ENCODE peak calls at places on chromosomes 5 and 9, in four cellular contexts. A is K562, H is H1, N is GM12878. Z is an unnamed sample.

GRCh38 chr5:171776176-171776575 is 9.4 kb upstream of the SMIM23 start:
- DNase-seq in N (no peak), A (no peak), H (peak), Z (no peak)

GRCh38 chr9:106897681-106898080 is 34.7 kb downstream of the ZNF462 start:
- DNase-seq in A (no peak), N (no peak), H (no peak), Z (no peak)

GRCh38 chr5:57436586-57436985 is 46.0 kb downstream of the ACTBL2 start:
- DNase-seq in A (no peak), N (no peak), H (no peak), Z (no peak)

GRCh38 chr5:81424728-81425127 is 30.8 kb upstream of the ACOT12 start:
- DNase-seq in H (no peak), N (no peak), A (no peak), Z (no peak)

GRCh38 chr9:107363511-107364182 is 80.6 kb downstream of the RAD23B start:
- DNase-seq in N (no peak), A (no peak), H (no peak), Z (no peak)

GRCh38 chr9:122810306-122810946 is 10.5 kb downstream of the OR1K1 start:
- DNase-seq in A (peak), H (peak), N (peak), Z (peak)

GRCh38 chr9:74858753-74859414 is 28.8 kb downstream of the TRPM6 start:
- DNase-seq in H (no peak), N (no peak), A (peak), Z (no peak)

GRCh38 chr5:80406980-80407734 is 707 bp upstream of the ZFYVE16 start:
- DNase-seq in N (no peak), A (no peak), H (no peak), Z (peak)

GRCh38 chr5:38922199-38922598 is 76.4 kb downstream of the OSMR start:
- DNase-seq in H (peak), A (peak), N (no peak), Z (peak)

GRCh38 chr9:126150411-126151030 is 176.1 kb upstream of the MVB12B start:
- DNase-seq in H (peak), N (no peak), A (no peak), Z (peak)

GRCh38 chr5:157571357-157571827 is 4.2 kb downstream of the ADAM19 start:
- DNase-seq in H (no peak), A (no peak), N (peak), Z (no peak)

GRCh38 chr5:180798193-180798592 is 4.4 kb downstream of the MGAT1 start:
- DNase-seq in H (peak), A (no peak), N (no peak), Z (no peak)

GRCh38 chr9:114184071-114184470 is 28.7 kb downstream of the COL27A1 start:
- DNase-seq in N (no peak), A (peak), H (no peak), Z (no peak)

GRCh38 chr5:9831823-9832222 is 201.7 kb upstream of the TAS2R1 start:
- DNase-seq in H (no peak), A (no peak), N (no peak), Z (no peak)

GRCh38 chr9:119366909-119367690 is 2.1 kb downstream of the BRINP1 start:
- DNase-seq in N (no peak), A (no peak), H (no peak), Z (no peak)

GRCh38 chr5:52672459-52672858 is 115.3 kb upstream of the ITGA1 start:
- DNase-seq in A (no peak), H (no peak), N (no peak), Z (no peak)

GRCh38 chr9:90965141-90965910 is 163.7 kb downstream of the SYK start:
- DNase-seq in A (no peak), N (no peak), H (no peak), Z (no peak)

DNA sequence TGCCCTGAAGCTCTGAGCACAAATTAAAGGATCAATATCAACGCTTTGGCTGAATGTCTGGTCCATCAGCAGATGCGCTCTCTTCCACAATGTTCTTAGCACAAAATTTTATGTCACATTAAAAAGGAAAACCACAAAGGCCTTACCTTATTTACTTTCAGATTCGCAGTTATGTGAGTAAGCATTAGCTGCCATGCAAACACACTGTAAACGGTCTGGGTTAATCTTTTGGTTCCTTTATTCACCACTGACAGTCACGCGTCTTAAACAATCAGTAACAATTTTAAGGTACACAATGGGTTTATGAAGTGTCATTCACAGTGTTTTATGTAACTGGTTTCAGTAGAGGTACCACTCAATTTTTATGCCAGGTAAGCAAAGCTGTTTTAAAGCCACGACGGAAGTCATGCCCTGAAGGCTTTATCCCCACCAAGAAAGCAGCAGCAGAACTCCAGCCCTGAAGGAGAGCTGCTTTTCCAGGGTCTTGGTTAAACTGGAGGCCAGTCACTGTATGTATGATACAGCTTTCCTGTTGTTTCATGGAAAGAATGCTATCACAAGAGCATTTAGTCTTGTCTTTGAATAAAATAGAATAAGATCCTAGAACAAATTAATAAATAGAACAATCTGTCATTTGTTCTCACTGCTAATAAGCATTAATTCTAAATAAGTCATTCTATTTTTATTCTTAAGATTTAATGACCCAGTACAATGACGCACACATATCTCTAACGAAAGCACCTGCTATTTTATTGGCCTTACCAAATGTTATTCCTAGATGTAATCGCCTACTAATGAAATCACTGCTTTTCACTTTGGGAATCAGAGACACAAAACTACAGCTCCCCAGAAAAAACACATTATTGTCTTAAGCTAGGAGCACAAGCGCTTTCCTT is 103.4 kb downstream of the ANKH start:
- DNase-seq in A (no peak), H (no peak), N (no peak), Z (peak)
- TF ChIP-seq POLR2AphosphoS5 in A (no peak), H (no peak), N (no peak), Z (no peak)

GRCh38 chr5:21688655-21689054 is 1164.5 kb downstream of the CDH12 start:
- DNase-seq in A (no peak), H (no peak), N (no peak), Z (no peak)
- TF ChIP-seq ATF2 in A (no peak), H (no peak), N (no peak), Z (no peak)

GRCh38 chr5:98836175-98836574 is 62.7 kb downstream of the RGMB start:
- DNase-seq in H (no peak), A (no peak), N (no peak), Z (no peak)
- TF ChIP-seq POLR2AphosphoS5 in H (no peak), A (no peak), N (no peak), Z (no peak)

GRCh38 chr9:136453326-136453725 is 13.7 kb upstream of the INPP5E start:
- DNase-seq in N (no peak), A (no peak), H (no peak), Z (no peak)
- TF ChIP-seq ATF2 in N (no peak), A (no peak), H (no peak), Z (no peak)